ENCODE peak calls at places on chromosomes 5 and 9, in ten cellular contexts. X, Y, K, W, S, I, T, C, F and R are unnamed samples.

GRCh38 chr5:95081500-95082355 is 203.2 kb downstream of the MCTP1 start:
- DNase-seq in C (peak; percentile 30), Y (no peak), K (peak; percentile 87), W (peak; percentile 89), I (peak; percentile 66), X (peak; percentile 25), F (no peak), S (peak; percentile 4), T (peak; percentile 6), R (peak; percentile 62)

GRCh38 chr5:165076686-165077085 is 1571.3 kb downstream of the MAT2B start:
- DNase-seq in Y (no peak), I (no peak), X (no peak), W (no peak), F (no peak), S (no peak), C (no peak), K (no peak), T (no peak), R (no peak)

GRCh38 chr5:135025730-135026644 is 8.0 kb downstream of the PITX1 start:
- DNase-seq in T (no peak), Y (no peak), K (no peak), S (no peak), C (no peak), X (no peak), F (no peak), W (no peak), I (no peak), R (no peak)

GRCh38 chr5:178074266-178074952 is 38.9 kb upstream of the N4BP3 start:
- DNase-seq in X (no peak), T (no peak), Y (no peak), K (peak; percentile 15), C (no peak), F (no peak), I (peak; percentile 35), W (no peak), S (no peak), R (no peak)

GRCh38 chr5:141001854-141002666 is 35.8 kb downstream of the PCDHAC2 start:
- DNase-seq in Y (peak; percentile 31), X (peak; percentile 79), S (no peak), T (no peak), W (no peak), I (peak; percentile 76), F (no peak), K (peak; percentile 6), C (no peak), R (peak; percentile 10)

GRCh38 chr9:84315278-84315877 is 25.2 kb downstream of the SLC28A3 start:
- DNase-seq in Y (peak; percentile 61), S (peak; percentile 45), W (peak; percentile 71), I (peak; percentile 70), F (no peak), X (peak; percentile 49), C (peak; percentile 38), T (peak; percentile 22), K (peak; percentile 77), R (peak; percentile 56)

GRCh38 chr9:124504530-124505005 is 2.6 kb downstream of the NR5A1 start:
- DNase-seq in T (no peak), I (no peak), F (no peak), K (no peak), Y (no peak), S (no peak), X (no peak), W (no peak), C (no peak), R (no peak)

GRCh38 chr5:53287573-53287972 is 178.0 kb upstream of the MOCS2 start:
- DNase-seq in C (no peak), I (no peak), T (no peak), K (no peak), Y (no peak), W (no peak), X (no peak), S (no peak), F (no peak), R (no peak)

GRCh38 chr9:133727876-133728441 is 10.2 kb downstream of the SARDH start:
- DNase-seq in T (no peak), F (no peak), S (no peak), W (no peak), X (no peak), K (no peak), Y (no peak), C (no peak), I (no peak), R (no peak)

GRCh38 chr9:115492869-115493268 is 374.9 kb upstream of the TNC start:
- DNase-seq in I (no peak), W (no peak), T (no peak), C (no peak), K (no peak), Y (no peak), F (no peak), S (no peak), X (no peak), R (no peak)

GRCh38 chr9:104974053-104974983 is 46.4 kb upstream of the ABCA1 start:
- DNase-seq in S (no peak), Y (no peak), T (no peak), K (no peak), W (no peak), I (no peak), C (no peak), X (no peak), F (no peak), R (no peak)

GRCh38 chr5:32145378-32145777 is 28.7 kb downstream of the GOLPH3 start:
- DNase-seq in W (no peak), X (no peak), S (no peak), Y (no peak), T (no peak), F (no peak), C (no peak), I (no peak), K (no peak), R (no peak)

GRCh38 chr5:32144637-32145207 is 29.4 kb downstream of the GOLPH3 start:
- DNase-seq in F (no peak), S (no peak), K (no peak), T (no peak), Y (no peak), X (no peak), I (no peak), C (no peak), W (no peak), R (peak; percentile 76)

GRCh38 chr5:32151198-32151597 is 22.9 kb downstream of the GOLPH3 start:
- DNase-seq in Y (no peak), T (no peak), K (no peak), W (no peak), X (no peak), S (no peak), C (no peak), F (no peak), I (no peak), R (no peak)

GRCh38 chr5:32147236-32147635 is 26.9 kb downstream of the GOLPH3 start:
- DNase-seq in W (no peak), C (no peak), X (no peak), S (no peak), F (no peak), T (no peak), I (no peak), K (peak; percentile 57), Y (no peak), R (no peak)

DNA sequence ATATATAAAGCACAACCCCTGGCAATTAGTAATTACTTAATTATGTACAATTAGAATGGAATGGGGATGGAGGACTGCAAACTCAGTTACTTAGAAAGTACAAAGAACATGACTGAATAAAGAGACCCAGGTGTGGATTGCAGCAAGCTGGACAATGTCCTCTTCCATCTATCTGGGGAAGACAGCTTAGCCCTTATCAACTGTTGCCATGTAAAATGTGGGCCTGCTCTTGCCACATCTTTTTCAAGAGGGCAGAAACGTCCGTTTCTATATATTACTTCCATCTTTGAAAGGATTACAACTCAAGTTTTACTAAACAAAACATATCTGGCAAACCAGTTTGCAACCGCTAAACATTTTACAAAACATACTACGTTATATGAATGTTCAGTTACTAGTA is 26.2 kb downstream of the GOLPH3 start:
- DNase-seq in F (no peak), W (no peak), T (no peak), S (no peak), C (no peak), X (no peak), K (no peak), Y (no peak), I (no peak), R (no peak)
- H3K4me1 ChIP-seq in F (peaks cover 85% of the 10 kb centered on the region), W (peaks cover 16% of the 10 kb centered on the region), T (peaks cover 29% of the 10 kb centered on the region), S (peaks cover 71% of the 10 kb centered on the region), C (peaks cover 7% of the 10 kb centered on the region), X (no peaks in the 10 kb centered on the region), K (peaks cover 45% of the 10 kb centered on the region), Y (no peaks in the 10 kb centered on the region), I (peaks cover 26% of the 10 kb centered on the region), R (peaks cover 21% of the 10 kb centered on the region)

GRCh38 chr5:181170996-181171395 is 23.6 kb downstream of the OR2V2 start:
- DNase-seq in F (no peak), T (no peak), S (no peak), I (no peak), K (no peak), X (no peak), W (peak; percentile 37), Y (no peak), C (no peak), R (no peak)

GRCh38 chr5:181173420-181174342 is 26.3 kb downstream of the OR2V2 start:
- DNase-seq in W (peak; percentile 79), K (peak; percentile 35), C (peak; percentile 58), F (no peak), X (no peak), T (peak; percentile 40), I (peak; percentile 52), S (peak; percentile 67), Y (peak; percentile 86), R (no peak)

GRCh38 chr5:181171782-181172181 is 24.4 kb downstream of the OR2V2 start:
- DNase-seq in F (no peak), W (no peak), C (no peak), Y (no peak), X (no peak), K (no peak), T (no peak), I (no peak), S (no peak), R (no peak)

GRCh38 chr5:181170237-181170830 is 22.9 kb downstream of the OR2V2 start:
- DNase-seq in Y (no peak), S (no peak), C (no peak), W (no peak), K (no peak), T (no peak), X (no peak), F (no peak), I (peak; percentile 37), R (no peak)

GRCh38 chr5:181173027-181173419 is 25.6 kb downstream of the OR2V2 start:
- DNase-seq in I (no peak), W (no peak), C (no peak), Y (no peak), X (no peak), F (no peak), S (no peak), T (no peak), K (no peak), R (no peak)
- H3K4me3 ChIP-seq in I (peak overlapping the region; percentile 4), W (no peak overlapping the region), C (peak overlapping the region; percentile 39), Y (peak overlapping the region; percentile 58), X (peak overlapping the region; percentile 27), F (peak overlapping the region; percentile 23), S (no peak overlapping the region), T (peak overlapping the region; percentile 32), K (no peak overlapping the region), R (no peak overlapping the region)

GRCh38 chr9:70484232-70485130 is 70.0 kb upstream of the KLF9 start:
- DNase-seq in Y (peak; percentile 68), K (peak; percentile 93), C (no peak), F (no peak), T (peak; percentile 27), X (peak; percentile 51), W (peak; percentile 86), S (peak; percentile 43), I (peak; percentile 74), R (no peak)
- H3K4me1 ChIP-seq in Y (peaks cover 24% of the 10 kb centered on the region), K (no peaks in the 10 kb centered on the region), C (no peaks in the 10 kb centered on the region), F (peaks cover 77% of the 10 kb centered on the region), T (no peaks in the 10 kb centered on the region), X (peaks cover 2% of the 10 kb centered on the region), W (peaks cover 18% of the 10 kb centered on the region), S (peaks cover 7% of the 10 kb centered on the region), I (peaks cover 31% of the 10 kb centered on the region), R (peaks cover 35% of the 10 kb centered on the region)

GRCh38 chr9:135887585-135888050 is 19.7 kb downstream of the CAMSAP1 start:
- DNase-seq in Y (no peak), K (no peak), T (peak; percentile 52), F (no peak), W (no peak), C (peak; percentile 82), S (peak; percentile 74), X (no peak), I (no peak), R (no peak)
- H3K4me3 ChIP-seq in Y (no peak overlapping the region), K (no peak overlapping the region), T (peak overlapping the region; percentile 24), F (peak overlapping the region; percentile 20), W (no peak overlapping the region), C (peak overlapping the region; percentile 50), S (peak overlapping the region; percentile 6), X (no peak overlapping the region), I (no peak overlapping the region), R (no peak overlapping the region)